ENCODE peak calls at places on chromosomes 11 and 22, in four cellular contexts. A is transverse colon, I is HCT116, W is stomach. C is an unnamed sample.

GRCh38 chr11:106326087-106326486 is 248.6 kb downstream of the AASDHPPT start:
- DNase-seq in W (no peak), A (no peak), I (no peak), C (no peak)

GRCh38 chr11:10303558-10304363 is 1.1 kb upstream of the ADM start:
- DNase-seq in W (peak), I (no peak), A (peak), C (no peak)

GRCh38 chr11:117832511-117832910 is 8.0 kb upstream of the FXYD2 start:
- DNase-seq in I (no peak), A (peak), W (peak), C (no peak)

GRCh38 chr22:45212306-45212709 is 28.4 kb downstream of the KIAA0930 start:
- DNase-seq in I (no peak), W (peak), A (peak), C (no peak)

GRCh38 chr22:41524809-41525449 is 19.3 kb downstream of the POLR3H start:
- DNase-seq in I (no peak), W (peak), A (peak), C (no peak)

GRCh38 chr11:116893906-116894305 is 56.5 kb upstream of the APOA1 start:
- DNase-seq in A (no peak), I (no peak), W (no peak), C (no peak)

GRCh38 chr22:45290410-45290936 is 5.7 kb downstream of the UPK3A start:
- DNase-seq in A (peak), I (peak), W (peak), C (no peak)

GRCh38 chr11:94585375-94585774 is 18.2 kb downstream of the PIWIL4 start:
- DNase-seq in A (no peak), W (no peak), I (no peak), C (no peak)

GRCh38 chr11:71279916-71280645 is 27.7 kb upstream of the SHANK2 start:
- DNase-seq in I (no peak), W (peak), A (no peak), C (peak)

GRCh38 chr11:34028407-34028804 is 23.1 kb upstream of the CAPRIN1 start:
- DNase-seq in I (no peak), W (peak), A (peak), C (no peak)

GRCh38 chr22:31595271-31595670 is 66.7 kb downstream of the PISD start:
- DNase-seq in A (no peak), I (no peak), W (no peak), C (no peak)

GRCh38 chr11:29293825-29294224 is 723.0 kb downstream of the KCNA4 start:
- DNase-seq in W (no peak), I (peak), A (no peak), C (no peak)

GRCh38 chr11:121534131-121535093 is 81.6 kb upstream of the SORL1-AS1 start:
- DNase-seq in I (no peak), A (no peak), W (peak), C (peak)

GRCh38 chr11:118410055-118410745 is 8.8 kb downstream of the ATP5MG start:
- DNase-seq in A (no peak), I (no peak), W (no peak), C (no peak)

GRCh38 chr11:43943357-43943930 is 1.0 kb downstream of the C11orf96 start:
- DNase-seq in A (no peak), W (no peak), I (no peak), C (no peak)

GRCh38 chr11:125720781-125721180 is 25.3 kb upstream of the PATE1 start:
- DNase-seq in I (no peak), A (no peak), W (no peak), C (no peak)

GRCh38 chr22:35064664-35065063 is 1.3 kb upstream of the ISX start:
- DNase-seq in I (no peak), W (no peak), A (peak), C (no peak)

GRCh38 chr11:91819195-91819594 is 405.4 kb upstream of the FAT3 start:
- DNase-seq in A (no peak), W (no peak), I (no peak), C (no peak)

GRCh38 chr11:134385774-134386565 is 26.1 kb downstream of the B3GAT1 start:
- DNase-seq in W (peak), A (no peak), I (no peak), C (no peak)

GRCh38 chr11:3183523-3183922 is 18.4 kb upstream of the OSBPL5 start:
- DNase-seq in I (no peak), A (no peak), W (no peak), C (no peak)

GRCh38 chr11:34620820-34621792 is at the start of gene EHF:
- DNase-seq in A (peak), I (no peak), W (peak), C (no peak)

GRCh38 chr22:19423906-19424500 is 7.5 kb downstream of the HIRA start:
- DNase-seq in W (no peak), I (no peak), A (no peak), C (no peak)

GRCh38 chr11:94525933-94526332 is 13.7 kb downstream of the C11orf97 start:
- DNase-seq in W (peak), I (no peak), A (peak), C (no peak)

GRCh38 chr11:126817096-126817495 is 183.5 kb downstream of the KIRREL3 start:
- DNase-seq in I (no peak), W (no peak), A (no peak), C (no peak)

GRCh38 chr22:27673839-27674238 is 127.7 kb downstream of the MN1 start:
- DNase-seq in W (no peak), A (no peak), I (no peak), C (no peak)

GRCh38 chr11:4606231-4607015 is 1.6 kb downstream of the TRIM68 start:
- DNase-seq in I (no peak), A (peak), W (no peak), C (no peak)

GRCh38 chr22:39985383-39986045 is 9.2 kb upstream of the FAM83F start:
- DNase-seq in I (no peak), W (no peak), A (peak), C (no peak)
- TF ChIP-seq POLR2A in I (no peak), W (no peak), A (no peak), C (no peak)

GRCh38 chr22:36208162-36208765 is 6.7 kb upstream of the APOL4 start:
- DNase-seq in I (no peak), A (no peak), W (no peak), C (no peak)

GRCh38 chr22:36212896-36213295 is 11.3 kb upstream of the APOL4 start:
- DNase-seq in W (no peak), I (no peak), A (no peak), C (no peak)

GRCh38 chr22:36208934-36209333 is 7.3 kb upstream of the APOL4 start:
- DNase-seq in I (no peak), A (no peak), W (no peak), C (no peak)

GRCh38 chr22:36213596-36213995 is 12.0 kb upstream of the APOL4 start:
- DNase-seq in I (no peak), W (no peak), A (no peak), C (no peak)

GRCh38 chr22:36211237-36211881 is 9.8 kb upstream of the APOL4 start:
- DNase-seq in W (no peak), I (no peak), A (no peak), C (no peak)
- TF ChIP-seq POLR2AphosphoS5 in W (no peak), I (no peak), A (no peak), C (no peak)

GRCh38 chr11:1908579-1908978 is 10.9 kb upstream of the TNNT3 start:
- DNase-seq in A (no peak), I (no peak), W (no peak), C (no peak)
- TF ChIP-seq POLR2A in A (no peak), I (no peak), W (no peak), C (no peak)

GRCh38 chr11:57457643-57458023 is 2.7 kb upstream of the RTN4RL2 start:
- DNase-seq in I (no peak), A (no peak), W (no peak), C (no peak)
- TF ChIP-seq POLR2AphosphoS5 in I (no peak), A (no peak), W (no peak), C (no peak)

GRCh38 chr11:1573847-1574255 is 1.8 kb upstream of the DUSP8 start:
- DNase-seq in I (peak), A (peak), W (peak), C (no peak)
- TF ChIP-seq POLR2A in I (no peak), A (peak), W (no peak), C (no peak)